ENCODE peak calls at places on chromosomes 7 and 10, in five cellular contexts. F, R, T, M and Z are unnamed samples.
A peak's percentile ranks its signal among the peaks of the same experiment; 100 is the strongest.

GRCh38 chr10:49625411-49625810 is 11.6 kb downstream of the CHAT start:
- DNase-seq in F (no peak), T (no peak), M (no peak), R (no peak), Z (no peak)

GRCh38 chr7:40899151-40899550 is 764.3 kb downstream of the SUGCT start:
- DNase-seq in T (no peak), F (no peak), M (no peak), R (peak; percentile 31), Z (no peak)

GRCh38 chr10:29186221-29186620 is 102.6 kb upstream of the LYZL1 start:
- DNase-seq in R (no peak), T (no peak), M (no peak), F (no peak), Z (no peak)

GRCh38 chr7:2930310-2931033 is 86.4 kb upstream of the GNA12 start:
- DNase-seq in T (no peak), M (no peak), R (no peak), F (no peak), Z (no peak)

GRCh38 chr10:71761541-71762113 is 11.7 kb downstream of the VSIR start:
- DNase-seq in F (no peak), T (no peak), R (no peak), M (no peak), Z (no peak)

GRCh38 chr10:98374176-98374969 is 40.6 kb downstream of the PYROXD2 start:
- DNase-seq in F (no peak), T (no peak), R (no peak), M (no peak), Z (no peak)

GRCh38 chr10:619710-620109 is 69.8 kb downstream of the DIP2C start:
- DNase-seq in R (no peak), M (no peak), F (no peak), T (no peak), Z (no peak)

GRCh38 chr7:126662826-126663225 is 589.9 kb downstream of the GRM8 start:
- DNase-seq in R (no peak), F (no peak), T (no peak), M (no peak), Z (no peak)

GRCh38 chr7:16934947-16935742 is 53.4 kb upstream of the AGR3 start:
- DNase-seq in F (no peak), T (peak; percentile 41), R (no peak), M (no peak), Z (peak; percentile 9)

GRCh38 chr10:68496072-68496471 is 24.3 kb upstream of the DNA2 start:
- DNase-seq in T (no peak), M (no peak), R (no peak), F (no peak), Z (no peak)

GRCh38 chr10:2968401-2968800 is 98.9 kb upstream of the PFKP start:
- DNase-seq in F (no peak), R (no peak), M (no peak), T (no peak), Z (no peak)

GRCh38 chr7:118280319-118281012 is 56.0 kb downstream of the ANKRD7 start:
- DNase-seq in M (no peak), F (no peak), T (no peak), R (no peak), Z (no peak)

GRCh38 chr7:29190349-29191045 is 4.1 kb upstream of the CHN2 start:
- DNase-seq in T (no peak), F (no peak), R (no peak), M (no peak), Z (no peak)

GRCh38 chr7:135678612-135679575 is 16.6 kb downstream of the STMP1 start:
- DNase-seq in R (no peak), F (peak; percentile 94), M (no peak), T (no peak), Z (no peak)

GRCh38 chr10:11261687-11262086 is 244.0 kb downstream of the CELF2 start:
- DNase-seq in F (no peak), M (no peak), T (no peak), R (no peak), Z (no peak)

GRCh38 chr7:107078517-107078966 is 34.0 kb downstream of the PRKAR2B start:
- DNase-seq in R (peak; percentile 72), F (peak; percentile 11), M (no peak), T (no peak), Z (no peak)

GRCh38 chr7:151308256-151308655 is 33.4 kb upstream of the NUB1 start:
- DNase-seq in F (no peak), R (no peak), M (no peak), T (no peak), Z (no peak)

GRCh38 chr7:16841681-16842080 is 36.9 kb upstream of the AGR2 start:
- DNase-seq in R (no peak), M (no peak), T (no peak), F (no peak), Z (no peak)

GRCh38 chr7:142873281-142873784 is 12.2 kb downstream of the TRPV6 start:
- DNase-seq in R (peak; percentile 54), M (no peak), F (peak; percentile 28), T (peak; percentile 53), Z (peak; percentile 44)

GRCh38 chr10:111493024-111493625 is 416.3 kb downstream of the ADRA2A start:
- DNase-seq in M (no peak), T (no peak), R (no peak), F (no peak), Z (no peak)

GRCh38 chr7:115096262-115096661 is 174.4 kb downstream of the MDFIC start:
- DNase-seq in M (no peak), F (no peak), T (no peak), R (no peak), Z (no peak)

GRCh38 chr10:75281980-75282379 is 46.2 kb upstream of the COMTD1 start:
- DNase-seq in M (no peak), F (no peak), T (no peak), R (peak; percentile 44), Z (no peak)

GRCh38 chr10:87925570-87925969 is 62.1 kb downstream of the PTEN start:
- DNase-seq in T (no peak), M (no peak), F (no peak), R (no peak), Z (no peak)

GRCh38 chr7:151431281-151431767 is 8.6 kb downstream of the CRYGN start:
- DNase-seq in F (no peak), T (no peak), M (no peak), R (no peak), Z (no peak)

GRCh38 chr10:31928531-31929259 is at the start of gene ARHGAP12:
- DNase-seq in R (peak; percentile 83), M (peak; percentile 86), T (peak; percentile 78), F (peak; percentile 90), Z (peak; percentile 81)

GRCh38 chr7:66297579-66297978 is 92.4 kb downstream of the TPST1 start:
- DNase-seq in T (no peak), R (no peak), M (no peak), F (no peak), Z (no peak)